ENCODE peak calls at places on chromosomes 6 and 20, in ten cellular contexts. One of them, this sample, is unnamed.

GRCh38 chr6:137277971-137278602 is 58.9 kb upstream of the IFNGR1 start:
- DNase-seq in heart right ventricle: no peak
- DNase-seq in neural crest cell: no peak
- DNase-seq in fibroblast of mammary gland: peak
- DNase-seq in psoas muscle: no peak
- DNase-seq in IMR-90: peak
- DNase-seq in cardiac muscle cell: no peak
- DNase-seq in epithelial cell of esophagus: peak
- DNase-seq in GM20000: no peak
- DNase-seq in tibial nerve: no peak
- DNase-seq in this sample: no peak

GRCh38 chr6:7307533-7307932 is 5.5 kb downstream of the SSR1 start:
- DNase-seq in neural crest cell: no peak
- DNase-seq in tibial nerve: no peak
- DNase-seq in fibroblast of mammary gland: no peak
- DNase-seq in GM20000: no peak
- DNase-seq in cardiac muscle cell: no peak
- DNase-seq in IMR-90: no peak
- DNase-seq in epithelial cell of esophagus: no peak
- DNase-seq in psoas muscle: no peak
- DNase-seq in heart right ventricle: no peak
- DNase-seq in this sample: no peak

GRCh38 chr6:5599112-5599511 is 337.8 kb downstream of the FARS2 start:
- DNase-seq in GM20000: no peak
- DNase-seq in cardiac muscle cell: no peak
- DNase-seq in epithelial cell of esophagus: no peak
- DNase-seq in neural crest cell: no peak
- DNase-seq in tibial nerve: no peak
- DNase-seq in heart right ventricle: no peak
- DNase-seq in psoas muscle: no peak
- DNase-seq in IMR-90: no peak
- DNase-seq in fibroblast of mammary gland: peak
- DNase-seq in this sample: no peak

GRCh38 chr20:10504893-10505292 is 69.8 kb downstream of the SLX4IP start:
- DNase-seq in GM20000: no peak
- DNase-seq in tibial nerve: no peak
- DNase-seq in fibroblast of mammary gland: peak
- DNase-seq in cardiac muscle cell: no peak
- DNase-seq in IMR-90: peak
- DNase-seq in heart right ventricle: no peak
- DNase-seq in neural crest cell: no peak
- DNase-seq in epithelial cell of esophagus: peak
- DNase-seq in psoas muscle: no peak
- DNase-seq in this sample: no peak

GRCh38 chr6:85552652-85553051 is 41.0 kb downstream of the SNX14 start:
- DNase-seq in cardiac muscle cell: no peak
- DNase-seq in psoas muscle: no peak
- DNase-seq in GM20000: no peak
- DNase-seq in heart right ventricle: no peak
- DNase-seq in neural crest cell: no peak
- DNase-seq in fibroblast of mammary gland: no peak
- DNase-seq in tibial nerve: no peak
- DNase-seq in IMR-90: no peak
- DNase-seq in epithelial cell of esophagus: no peak
- DNase-seq in this sample: no peak

GRCh38 chr20:19560876-19561480 is 197.1 kb upstream of the RIN2 start:
- DNase-seq in psoas muscle: no peak
- DNase-seq in tibial nerve: no peak
- DNase-seq in IMR-90: no peak
- DNase-seq in fibroblast of mammary gland: peak
- DNase-seq in GM20000: no peak
- DNase-seq in heart right ventricle: no peak
- DNase-seq in neural crest cell: no peak
- DNase-seq in epithelial cell of esophagus: no peak
- DNase-seq in cardiac muscle cell: no peak
- DNase-seq in this sample: no peak

GRCh38 chr6:43613721-43614395 is 15.2 kb downstream of the GTPBP2 start:
- DNase-seq in epithelial cell of esophagus: no peak
- DNase-seq in psoas muscle: no peak
- DNase-seq in neural crest cell: no peak
- DNase-seq in cardiac muscle cell: no peak
- DNase-seq in tibial nerve: no peak
- DNase-seq in heart right ventricle: no peak
- DNase-seq in fibroblast of mammary gland: no peak
- DNase-seq in GM20000: no peak
- DNase-seq in IMR-90: no peak
- DNase-seq in this sample: no peak

GRCh38 chr6:144661101-144661806 is 376.1 kb downstream of the UTRN start:
- DNase-seq in heart right ventricle: no peak
- DNase-seq in cardiac muscle cell: no peak
- DNase-seq in tibial nerve: no peak
- DNase-seq in GM20000: no peak
- DNase-seq in fibroblast of mammary gland: peak
- DNase-seq in epithelial cell of esophagus: peak
- DNase-seq in IMR-90: peak
- DNase-seq in psoas muscle: no peak
- DNase-seq in neural crest cell: no peak
- DNase-seq in this sample: no peak

GRCh38 chr20:17542993-17543412 is 11.8 kb upstream of the BFSP1 start:
- DNase-seq in IMR-90: peak
- DNase-seq in GM20000: no peak
- DNase-seq in tibial nerve: no peak
- DNase-seq in epithelial cell of esophagus: no peak
- DNase-seq in fibroblast of mammary gland: peak
- DNase-seq in cardiac muscle cell: no peak
- DNase-seq in neural crest cell: no peak
- DNase-seq in heart right ventricle: no peak
- DNase-seq in psoas muscle: no peak
- DNase-seq in this sample: no peak

GRCh38 chr6:17672064-17672718 is 34.5 kb downstream of the NUP153 start:
- DNase-seq in heart right ventricle: no peak
- DNase-seq in neural crest cell: no peak
- DNase-seq in cardiac muscle cell: no peak
- DNase-seq in psoas muscle: no peak
- DNase-seq in epithelial cell of esophagus: no peak
- DNase-seq in IMR-90: no peak
- DNase-seq in GM20000: no peak
- DNase-seq in fibroblast of mammary gland: no peak
- DNase-seq in tibial nerve: no peak
- DNase-seq in this sample: no peak

GRCh38 chr20:24502184-24502583 is 32.8 kb downstream of the SYNDIG1 start:
- DNase-seq in heart right ventricle: no peak
- DNase-seq in IMR-90: peak
- DNase-seq in psoas muscle: peak
- DNase-seq in GM20000: no peak
- DNase-seq in tibial nerve: no peak
- DNase-seq in fibroblast of mammary gland: peak
- DNase-seq in cardiac muscle cell: no peak
- DNase-seq in neural crest cell: no peak
- DNase-seq in epithelial cell of esophagus: peak
- DNase-seq in this sample: no peak

GRCh38 chr20:22379472-22379871 is 204.9 kb downstream of the FOXA2 start:
- DNase-seq in GM20000: no peak
- DNase-seq in cardiac muscle cell: no peak
- DNase-seq in fibroblast of mammary gland: peak
- DNase-seq in heart right ventricle: no peak
- DNase-seq in tibial nerve: no peak
- DNase-seq in neural crest cell: no peak
- DNase-seq in epithelial cell of esophagus: peak
- DNase-seq in psoas muscle: no peak
- DNase-seq in IMR-90: no peak
- DNase-seq in this sample: no peak

GRCh38 chr6:3071568-3071967 is 3.3 kb downstream of the RIPK1 start:
- DNase-seq in neural crest cell: no peak
- DNase-seq in GM20000: no peak
- DNase-seq in epithelial cell of esophagus: no peak
- DNase-seq in IMR-90: no peak
- DNase-seq in tibial nerve: no peak
- DNase-seq in psoas muscle: no peak
- DNase-seq in fibroblast of mammary gland: no peak
- DNase-seq in heart right ventricle: no peak
- DNase-seq in cardiac muscle cell: no peak
- DNase-seq in this sample: no peak

GRCh38 chr6:3063733-3064700 is 4.3 kb upstream of the RIPK1 start:
- DNase-seq in GM20000: peak
- DNase-seq in heart right ventricle: peak
- DNase-seq in fibroblast of mammary gland: peak
- DNase-seq in cardiac muscle cell: peak
- DNase-seq in psoas muscle: peak
- DNase-seq in epithelial cell of esophagus: peak
- DNase-seq in neural crest cell: peak
- DNase-seq in tibial nerve: peak
- DNase-seq in IMR-90: peak
- DNase-seq in this sample: peak

GRCh38 chr6:3072798-3073197 is 4.5 kb downstream of the RIPK1 start:
- DNase-seq in fibroblast of mammary gland: no peak
- DNase-seq in neural crest cell: no peak
- DNase-seq in heart right ventricle: no peak
- DNase-seq in cardiac muscle cell: no peak
- DNase-seq in epithelial cell of esophagus: no peak
- DNase-seq in IMR-90: no peak
- DNase-seq in psoas muscle: no peak
- DNase-seq in GM20000: no peak
- DNase-seq in tibial nerve: no peak
- DNase-seq in this sample: no peak

GRCh38 chr6:3073382-3073781 is 5.1 kb downstream of the RIPK1 start:
- DNase-seq in epithelial cell of esophagus: no peak
- DNase-seq in GM20000: no peak
- DNase-seq in cardiac muscle cell: no peak
- DNase-seq in neural crest cell: no peak
- DNase-seq in fibroblast of mammary gland: no peak
- DNase-seq in IMR-90: no peak
- DNase-seq in tibial nerve: no peak
- DNase-seq in psoas muscle: no peak
- DNase-seq in heart right ventricle: no peak
- DNase-seq in this sample: no peak

GRCh38 chr6:3068329-3069223 is at the start of gene RIPK1:
- DNase-seq in neural crest cell: peak
- DNase-seq in fibroblast of mammary gland: peak
- DNase-seq in cardiac muscle cell: peak
- DNase-seq in IMR-90: peak
- DNase-seq in heart right ventricle: peak
- DNase-seq in GM20000: peak
- DNase-seq in epithelial cell of esophagus: peak
- DNase-seq in tibial nerve: peak
- DNase-seq in psoas muscle: peak
- DNase-seq in this sample: peak
- TF ChIP-seq CTCF in neural crest cell: peak
- TF ChIP-seq CTCF in fibroblast of mammary gland: peak
- TF ChIP-seq CTCF in cardiac muscle cell: peak
- TF ChIP-seq CTCF in IMR-90: peak
- TF ChIP-seq CTCF in heart right ventricle: peak
- TF ChIP-seq CTCF in GM20000: peak
- TF ChIP-seq CTCF in epithelial cell of esophagus: peak
- TF ChIP-seq CTCF in tibial nerve: peak
- TF ChIP-seq CTCF in psoas muscle: peak
- TF ChIP-seq CTCF in this sample: peak

GRCh38 chr20:3632311-3633004 is 30.7 kb downstream of the GFRA4 start:
- DNase-seq in neural crest cell: no peak
- DNase-seq in GM20000: no peak
- DNase-seq in heart right ventricle: no peak
- DNase-seq in psoas muscle: no peak
- DNase-seq in cardiac muscle cell: no peak
- DNase-seq in tibial nerve: no peak
- DNase-seq in IMR-90: no peak
- DNase-seq in fibroblast of mammary gland: no peak
- DNase-seq in epithelial cell of esophagus: no peak
- DNase-seq in this sample: no peak
- TF ChIP-seq CTCF in neural crest cell: no peak
- TF ChIP-seq CTCF in GM20000: no peak
- TF ChIP-seq CTCF in heart right ventricle: no peak
- TF ChIP-seq CTCF in psoas muscle: no peak
- TF ChIP-seq CTCF in cardiac muscle cell: no peak
- TF ChIP-seq CTCF in tibial nerve: no peak
- TF ChIP-seq CTCF in IMR-90: no peak
- TF ChIP-seq CTCF in fibroblast of mammary gland: no peak
- TF ChIP-seq CTCF in epithelial cell of esophagus: peak
- TF ChIP-seq CTCF in this sample: no peak

DNA sequence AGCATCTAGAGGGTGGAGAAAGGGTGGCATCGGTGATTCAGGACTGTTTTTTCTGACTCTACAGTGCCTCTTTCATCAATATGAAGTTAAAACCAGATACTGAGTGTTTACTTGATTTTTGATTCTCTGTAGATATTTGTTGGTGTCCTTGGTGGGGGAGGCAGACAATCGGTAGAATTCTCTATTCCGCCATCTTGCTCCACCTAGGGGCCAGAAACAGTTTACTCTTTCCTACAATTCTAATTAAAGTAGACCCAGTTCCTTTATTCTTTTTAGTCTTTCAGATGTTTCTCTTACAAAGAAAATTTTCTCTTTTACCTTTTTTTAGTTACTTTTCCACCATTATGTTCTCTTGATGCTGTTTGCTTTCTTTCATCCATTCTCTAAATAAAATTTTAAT is 162.1 kb upstream of the RAB32 start:
- DNase-seq in cardiac muscle cell: no peak
- DNase-seq in IMR-90: no peak
- DNase-seq in neural crest cell: no peak
- DNase-seq in epithelial cell of esophagus: no peak
- DNase-seq in tibial nerve: no peak
- DNase-seq in fibroblast of mammary gland: no peak
- DNase-seq in heart right ventricle: no peak
- DNase-seq in psoas muscle: no peak
- DNase-seq in GM20000: no peak
- DNase-seq in this sample: no peak
- TF ChIP-seq CTCF in cardiac muscle cell: peak
- TF ChIP-seq CTCF in IMR-90: no peak
- TF ChIP-seq CTCF in neural crest cell: peak
- TF ChIP-seq CTCF in epithelial cell of esophagus: peak
- TF ChIP-seq CTCF in tibial nerve: no peak
- TF ChIP-seq CTCF in fibroblast of mammary gland: peak
- TF ChIP-seq CTCF in heart right ventricle: peak
- TF ChIP-seq CTCF in psoas muscle: no peak
- TF ChIP-seq CTCF in GM20000: no peak
- TF ChIP-seq CTCF in this sample: no peak

DNA sequence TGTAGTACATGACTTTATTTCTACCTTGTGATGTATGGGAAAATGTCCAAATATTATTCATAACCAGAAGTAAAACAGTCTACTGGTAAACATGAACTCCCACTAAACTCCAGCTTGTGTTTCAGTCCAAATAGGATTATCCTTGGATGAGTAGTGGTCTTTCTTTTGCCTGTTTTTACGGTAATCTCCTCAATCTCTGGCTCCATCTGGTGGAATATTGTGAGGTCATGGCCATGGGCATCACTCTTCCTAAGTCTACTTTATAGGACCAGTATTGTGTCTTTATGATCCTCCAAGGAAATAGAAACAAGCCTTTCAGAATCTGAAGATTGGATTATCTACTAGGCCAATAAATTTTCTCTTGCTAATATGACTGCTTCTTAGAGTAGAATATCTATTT is 505.0 kb downstream of the BMP2 start:
- DNase-seq in IMR-90: no peak
- DNase-seq in epithelial cell of esophagus: no peak
- DNase-seq in fibroblast of mammary gland: no peak
- DNase-seq in GM20000: no peak
- DNase-seq in cardiac muscle cell: no peak
- DNase-seq in tibial nerve: no peak
- DNase-seq in psoas muscle: no peak
- DNase-seq in heart right ventricle: no peak
- DNase-seq in neural crest cell: no peak
- DNase-seq in this sample: no peak
- TF ChIP-seq CTCF in IMR-90: no peak
- TF ChIP-seq CTCF in epithelial cell of esophagus: peak
- TF ChIP-seq CTCF in fibroblast of mammary gland: peak
- TF ChIP-seq CTCF in GM20000: no peak
- TF ChIP-seq CTCF in cardiac muscle cell: peak
- TF ChIP-seq CTCF in tibial nerve: no peak
- TF ChIP-seq CTCF in psoas muscle: no peak
- TF ChIP-seq CTCF in heart right ventricle: peak
- TF ChIP-seq CTCF in neural crest cell: peak
- TF ChIP-seq CTCF in this sample: no peak